ENCODE peak calls at places on chromosomes 2 and 18, in eight cellular contexts. X, P, J, H, Y, F, L and G are unnamed samples.

GRCh38 chr2:129741165-129741564 is 238.3 kb upstream of the RAB6C start:
- DNase-seq in X (no peak), Y (no peak), L (no peak), J (peak; percentile 51), H (no peak), F (no peak), P (no peak), G (no peak)

GRCh38 chr2:54318810-54319209 is 62.8 kb upstream of the TSPYL6 start:
- DNase-seq in F (no peak), Y (no peak), L (no peak), P (no peak), H (no peak), J (no peak), X (no peak), G (no peak)

GRCh38 chr2:200814917-200815316 is 3.2 kb downstream of the BZW1 start:
- DNase-seq in F (peak; percentile 59), L (peak; percentile 42), J (no peak), H (no peak), X (no peak), P (no peak), Y (no peak), G (no peak)

GRCh38 chr2:241066171-241066892 is 35.8 kb downstream of the MTERF4 start:
- DNase-seq in F (no peak), X (no peak), P (no peak), H (no peak), J (peak; percentile 57), L (no peak), Y (no peak), G (peak; percentile 51)

GRCh38 chr2:96505231-96505889 is at the start of gene NEURL3:
- DNase-seq in Y (no peak), P (no peak), F (peak; percentile 24), H (no peak), J (peak; percentile 65), X (no peak), L (peak; percentile 75), G (peak; percentile 81)

GRCh38 chr2:12502759-12503158 is 214.0 kb upstream of the TRIB2 start:
- DNase-seq in Y (peak; percentile 46), F (no peak), J (no peak), P (peak; percentile 35), L (peak; percentile 73), X (no peak), H (no peak), G (no peak)

GRCh38 chr2:233817305-233817980 is 36.9 kb downstream of the HJURP start:
- DNase-seq in L (peak; percentile 35), X (peak; percentile 43), Y (no peak), P (no peak), F (peak; percentile 58), H (no peak), J (peak; percentile 45), G (peak; percentile 42)

GRCh38 chr18:9719421-9719981 is 11.4 kb downstream of the RAB31 start:
- DNase-seq in X (peak; percentile 41), J (no peak), L (peak; percentile 97), P (no peak), H (no peak), Y (no peak), F (peak; percentile 81), G (peak; percentile 51)

GRCh38 chr2:152564754-152565551 is 152.3 kb downstream of the PRPF40A start:
- DNase-seq in J (no peak), F (no peak), L (no peak), Y (no peak), P (no peak), X (no peak), H (no peak), G (no peak)

GRCh38 chr2:236919209-236919608 is 166.5 kb upstream of the COPS8 start:
- DNase-seq in P (no peak), Y (no peak), F (peak; percentile 62), H (no peak), L (peak; percentile 81), X (no peak), J (no peak), G (no peak)

GRCh38 chr2:19532797-19533196 is 174.4 kb upstream of the OSR1 start:
- DNase-seq in J (no peak), L (peak; percentile 66), Y (no peak), H (no peak), X (no peak), F (no peak), P (no peak), G (no peak)

GRCh38 chr2:187581125-187581896 is 27.1 kb upstream of the TFPI start:
- DNase-seq in Y (no peak), J (no peak), X (peak; percentile 51), L (peak; percentile 58), H (no peak), F (peak; percentile 69), P (no peak), G (no peak)

GRCh38 chr2:131543385-131543891 is 15.8 kb downstream of the CCDC74A start:
- DNase-seq in H (no peak), Y (no peak), J (no peak), F (no peak), X (no peak), P (no peak), L (no peak), G (no peak)

GRCh38 chr2:25411753-25412152 is 70.0 kb upstream of the DNMT3A start:
- DNase-seq in F (no peak), L (no peak), J (no peak), H (no peak), X (no peak), P (no peak), Y (no peak), G (no peak)